ENCODE peak calls at places on chromosomes 11 and 22, in seven cellular contexts. T is ovary, M is tibial artery, D is A673, L is body of pancreas, S is cardiac muscle cell, H is IMR-90. Z is an unnamed sample. For H3K36me3, the result is how much of the 10 kb centered on the place peaks cover.

GRCh38 chr11:12478743-12479142 is 101.4 kb downstream of the PARVA start:
- DNase-seq in T (no peak), M (no peak), D (no peak), L (no peak), S (peak), H (peak), Z (no peak)

GRCh38 chr11:88259431-88259830 is 78.1 kb downstream of the CTSC start:
- DNase-seq in T (no peak), M (no peak), D (no peak), L (no peak), S (no peak), H (no peak), Z (no peak)

GRCh38 chr11:17389957-17390649 is 1.6 kb upstream of the KCNJ11 start:
- DNase-seq in T (no peak), M (no peak), D (no peak), L (no peak), S (no peak), H (no peak), Z (no peak)

GRCh38 chr22:36352775-36353507 is 34.8 kb downstream of the MYH9 start:
- DNase-seq in T (peak), M (peak), D (no peak), L (peak), S (peak), H (peak), Z (peak)

GRCh38 chr11:131656839-131657211 is 286.4 kb downstream of the NTM start:
- DNase-seq in T (no peak), M (no peak), D (no peak), L (no peak), S (no peak), H (no peak), Z (no peak)

GRCh38 chr11:92101845-92102244 is 122.8 kb upstream of the FAT3 start:
- DNase-seq in T (no peak), M (no peak), D (peak), L (no peak), S (no peak), H (no peak), Z (no peak)

GRCh38 chr11:69657456-69657910 is 16.5 kb downstream of the CCND1 start:
- DNase-seq in T (no peak), M (peak), D (no peak), L (no peak), S (no peak), H (no peak), Z (no peak)

GRCh38 chr11:121157756-121158155 is 56.7 kb downstream of the TECTA start:
- DNase-seq in T (no peak), M (no peak), D (no peak), L (no peak), S (no peak), H (no peak), Z (no peak)

GRCh38 chr11:36073411-36074203 is 129.7 kb downstream of the LDLRAD3 start:
- DNase-seq in T (peak), M (no peak), D (peak), L (peak), S (peak), H (peak), Z (peak)

GRCh38 chr22:27489265-27489675 is 312.3 kb downstream of the MN1 start:
- DNase-seq in T (no peak), M (no peak), D (no peak), L (peak), S (peak), H (peak), Z (peak)

GRCh38 chr11:119144825-119145476 is 3.9 kb upstream of the ABCG4 start:
- DNase-seq in T (peak), M (no peak), D (peak), L (peak), S (peak), H (peak), Z (peak)

GRCh38 chr11:130203766-130204702 is 44.5 kb downstream of the ST14 start:
- DNase-seq in T (no peak), M (peak), D (no peak), L (no peak), S (no peak), H (no peak), Z (no peak)

GRCh38 chr22:26529345-26529744 is 17.1 kb upstream of the TFIP11 start:
- DNase-seq in T (no peak), M (no peak), D (no peak), L (peak), S (peak), H (no peak), Z (no peak)

GRCh38 chr11:93032580-93032979 is 63.1 kb downstream of the MTNR1B start:
- DNase-seq in T (no peak), M (no peak), D (no peak), L (no peak), S (no peak), H (peak), Z (no peak)

GRCh38 chr11:69208190-69209037 is 52.7 kb downstream of the SMIM38 start:
- DNase-seq in T (no peak), M (peak), D (no peak), L (no peak), S (no peak), H (no peak), Z (no peak)

DNA sequence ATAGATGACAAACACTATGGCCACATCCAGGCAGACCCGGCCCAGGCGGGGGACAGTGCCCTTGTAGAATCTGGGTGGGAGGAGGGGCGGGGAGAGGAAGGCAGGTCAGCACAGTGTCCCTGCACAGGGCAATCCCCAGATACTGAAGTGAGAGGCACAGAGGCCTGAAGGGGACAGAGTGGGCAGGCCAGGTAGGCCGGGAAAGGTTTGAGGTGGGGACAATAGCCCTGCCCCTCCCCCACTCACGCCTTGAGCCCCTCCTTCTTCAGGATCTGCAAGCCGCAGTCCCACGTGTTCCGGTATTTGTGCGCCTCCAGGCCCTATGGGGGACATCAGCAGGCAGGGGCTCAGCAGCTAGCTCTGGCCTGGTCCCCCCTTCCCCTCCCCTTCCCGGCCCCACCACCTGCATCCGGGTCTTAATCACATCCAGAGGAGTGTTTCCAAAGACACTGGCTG is 2.3 kb downstream of the SLC25A1 start:
- DNase-seq in T (no peak), M (no peak), D (no peak), L (no peak), S (no peak), H (no peak), Z (no peak)
- H3K4me3 ChIP-seq in T (no peak), M (no peak), D (no peak), L (no peak), S (no peak), H (no peak), Z (no peak)

DNA sequence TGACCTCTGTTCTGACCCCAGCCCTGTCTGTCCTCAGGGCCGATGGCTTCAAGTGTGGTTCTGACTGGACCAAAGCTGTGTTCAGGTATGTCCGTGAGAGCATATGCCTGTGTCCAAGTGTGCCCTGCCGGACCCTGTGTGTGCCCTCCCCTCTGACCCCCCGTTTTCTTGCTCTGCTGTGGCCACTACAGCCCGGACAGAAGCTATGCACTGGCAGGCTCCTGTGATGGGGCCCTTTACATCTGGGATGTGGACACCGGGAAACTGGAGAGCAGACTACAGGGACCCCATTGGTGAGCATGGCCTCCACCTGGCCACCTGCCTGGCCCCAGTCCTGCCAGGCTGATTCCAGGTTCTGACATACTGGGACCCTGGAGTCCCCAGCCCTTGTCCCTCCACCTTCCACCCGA is 14.5 kb downstream of the ATG16L2 start:
- DNase-seq in T (no peak), M (no peak), D (no peak), L (no peak), S (no peak), H (no peak), Z (no peak)
- H3K36me3 ChIP-seq in T (under half), M (under half), D (under half), L (under half), S (under half), H (under half), Z (under half)

GRCh38 chr11:75558939-75559843 is 2.9 kb upstream of the SERPINH1 start:
- DNase-seq in T (peak), M (peak), D (peak), L (peak), S (peak), H (peak), Z (peak)

GRCh38 chr11:75560644-75561043 is 1.4 kb upstream of the SERPINH1 start:
- DNase-seq in T (no peak), M (no peak), D (no peak), L (no peak), S (no peak), H (peak), Z (no peak)

GRCh38 chr11:75555079-75555811 is 6.8 kb upstream of the SERPINH1 start:
- DNase-seq in T (peak), M (no peak), D (no peak), L (no peak), S (no peak), H (no peak), Z (no peak)

GRCh38 chr11:75554258-75555022 is 7.6 kb upstream of the SERPINH1 start:
- DNase-seq in T (peak), M (peak), D (peak), L (peak), S (peak), H (peak), Z (peak)

GRCh38 chr11:75557649-75558494 is 4.2 kb upstream of the SERPINH1 start:
- DNase-seq in T (peak), M (peak), D (peak), L (no peak), S (peak), H (peak), Z (peak)
- H3K4me3 ChIP-seq in T (no peak), M (peak), D (no peak), L (no peak), S (no peak), H (no peak), Z (no peak)

DNA sequence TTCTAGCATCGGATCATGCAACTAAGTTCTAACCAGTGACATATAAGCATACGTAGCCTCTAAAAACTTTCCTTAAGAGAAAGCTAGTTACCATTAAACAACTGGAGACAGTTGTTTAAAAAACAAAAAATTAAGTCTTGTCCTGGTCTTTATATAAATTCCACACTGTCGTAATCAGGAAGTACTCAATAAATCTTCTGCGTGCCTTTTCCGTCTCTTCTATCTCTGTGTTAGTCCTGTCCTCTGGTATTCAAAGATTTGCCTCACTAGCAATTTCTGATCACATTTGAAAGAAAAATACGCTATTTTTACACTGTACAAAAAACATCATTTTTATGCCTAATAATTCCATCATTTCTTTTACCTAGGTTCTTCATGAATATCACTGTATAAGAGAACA is 10.0 kb upstream of the SLC25A17 start:
- DNase-seq in T (no peak), M (no peak), D (peak), L (no peak), S (no peak), H (no peak), Z (no peak)
- H3K36me3 ChIP-seq in T (under half), M (half or more), D (half or more), L (under half), S (half or more), H (under half), Z (half or more)